ENCODE peak calls at places on chromosomes 1 and 21, in five cellular contexts. R, F, B, W and P are unnamed samples.

GRCh38 chr1:22652881-22653316 is at the start of gene C1QB:
- DNase-seq in R (no peak), F (no peak), B (no peak), W (no peak), P (no peak)

GRCh38 chr1:116415699-116416533 is 42.9 kb downstream of the ATP1A1 start:
- DNase-seq in R (peak; percentile 93), F (peak; percentile 18), B (no peak), W (peak; percentile 86), P (peak; percentile 60)

GRCh38 chr1:172647110-172647564 is 11.8 kb upstream of the FASLG start:
- DNase-seq in R (no peak), F (peak; percentile 26), B (no peak), W (no peak), P (no peak)

GRCh38 chr1:68197459-68197858 is 34.9 kb downstream of the WLS start:
- DNase-seq in R (no peak), F (no peak), B (no peak), W (no peak), P (no peak)

GRCh38 chr1:7550261-7550850 is 220.7 kb upstream of the VAMP3 start:
- DNase-seq in R (no peak), F (no peak), B (no peak), W (no peak), P (no peak)

GRCh38 chr1:55718758-55719671 is 503.9 kb upstream of the USP24 start:
- DNase-seq in R (no peak), F (peak; percentile 100), B (no peak), W (peak; percentile 73), P (no peak)

GRCh38 chr1:95286479-95286878 is 52.5 kb downstream of the RWDD3 start:
- DNase-seq in R (no peak), F (no peak), B (no peak), W (peak; percentile 32), P (no peak)

GRCh38 chr1:2631136-2632050 is 1.4 kb downstream of the MMEL1 start:
- DNase-seq in R (no peak), F (no peak), B (no peak), W (peak; percentile 61), P (no peak)

GRCh38 chr1:208054485-208054884 is 143.6 kb upstream of the CD34 start:
- DNase-seq in R (no peak), F (no peak), B (no peak), W (no peak), P (no peak)

GRCh38 chr1:5311147-5311546 is 656.7 kb downstream of the AJAP1 start:
- DNase-seq in R (no peak), F (no peak), B (no peak), W (no peak), P (no peak)

GRCh38 chr1:236052227-236052993 is 12.5 kb downstream of the NID1 start:
- DNase-seq in R (no peak), F (no peak), B (no peak), W (no peak), P (no peak)

GRCh38 chr1:165907256-165907857 is 79.9 kb downstream of the UCK2 start:
- DNase-seq in R (no peak), F (peak; percentile 80), B (no peak), W (no peak), P (no peak)

GRCh38 chr21:29650561-29651022 is 289.2 kb downstream of the GRIK1 start:
- DNase-seq in R (no peak), F (no peak), B (no peak), W (no peak), P (no peak)

GRCh38 chr21:39103689-39104088 is 79.6 kb downstream of the PSMG1 start:
- DNase-seq in R (no peak), F (peak; percentile 67), B (no peak), W (no peak), P (no peak)

GRCh38 chr1:9865745-9866144 is 42.0 kb upstream of the CLSTN1 start:
- DNase-seq in R (no peak), F (no peak), B (no peak), W (no peak), P (no peak)

GRCh38 chr1:156146006-156146748 is 7.2 kb upstream of the SEMA4A start:
- DNase-seq in R (peak; percentile 67), F (peak; percentile 94), B (peak; percentile 66), W (peak; percentile 86), P (peak; percentile 85)

GRCh38 chr1:16992102-16992501 is 11.7 kb upstream of the MFAP2 start:
- DNase-seq in R (no peak), F (no peak), B (no peak), W (no peak), P (no peak)

GRCh38 chr1:38061883-38062328 is 15.3 kb upstream of the POU3F1 start:
- DNase-seq in R (no peak), F (no peak), B (peak; percentile 57), W (no peak), P (no peak)
- TF ChIP-seq MXI1 in R (no peak), F (no peak), B (no peak), W (no peak), P (no peak)

GRCh38 chr21:35617491-35617890 is 442.8 kb downstream of the SETD4 start:
- DNase-seq in R (no peak), F (no peak), B (no peak), W (no peak), P (no peak)

GRCh38 chr21:35615325-35615724 is 445.0 kb downstream of the SETD4 start:
- DNase-seq in R (no peak), F (no peak), B (no peak), W (no peak), P (no peak)

GRCh38 chr21:35611752-35612151 is 448.6 kb downstream of the SETD4 start:
- DNase-seq in R (no peak), F (peak; percentile 54), B (no peak), W (no peak), P (no peak)

GRCh38 chr21:35616090-35616489 is 444.2 kb downstream of the SETD4 start:
- DNase-seq in R (no peak), F (peak; percentile 70), B (no peak), W (no peak), P (no peak)

GRCh38 chr21:35614412-35614901 is 445.9 kb downstream of the SETD4 start:
- DNase-seq in R (no peak), F (peak; percentile 39), B (no peak), W (no peak), P (no peak)
- TF ChIP-seq MXI1 in R (no peak), F (no peak), B (no peak), W (no peak), P (no peak)

GRCh38 chr1:174160109-174160473 is 771 bp downstream of the RABGAP1L start:
- DNase-seq in R (peak; percentile 58), F (peak; percentile 39), B (no peak), W (peak; percentile 55), P (peak; percentile 49)
- TF ChIP-seq MXI1 in R (no peak), F (peak; percentile 17), B (no peak), W (peak; percentile 60), P (peak; percentile 45)

GRCh38 chr1:181175955-181176354 is 87.5 kb downstream of the IER5 start:
- DNase-seq in R (no peak), F (no peak), B (no peak), W (no peak), P (no peak)

GRCh38 chr1:181174860-181175259 is 86.4 kb downstream of the IER5 start:
- DNase-seq in R (no peak), F (no peak), B (no peak), W (no peak), P (no peak)

GRCh38 chr1:181172082-181172481 is 83.6 kb downstream of the IER5 start:
- DNase-seq in R (no peak), F (no peak), B (no peak), W (no peak), P (no peak)

GRCh38 chr1:181175356-181175755 is 86.9 kb downstream of the IER5 start:
- DNase-seq in R (no peak), F (no peak), B (no peak), W (no peak), P (no peak)

GRCh38 chr1:181173761-181174371 is 85.4 kb downstream of the IER5 start:
- DNase-seq in R (no peak), F (no peak), B (no peak), W (no peak), P (no peak)
- TF ChIP-seq MXI1 in R (no peak), F (no peak), B (no peak), W (no peak), P (no peak)

GRCh38 chr1:20634594-20635084 is 1.4 kb downstream of the PINK1 start:
- DNase-seq in R (peak; percentile 46), F (peak; percentile 25), B (no peak), W (peak; percentile 20), P (peak; percentile 55)
- TF ChIP-seq MXI1 in R (no peak), F (no peak), B (no peak), W (no peak), P (no peak)

DNA sequence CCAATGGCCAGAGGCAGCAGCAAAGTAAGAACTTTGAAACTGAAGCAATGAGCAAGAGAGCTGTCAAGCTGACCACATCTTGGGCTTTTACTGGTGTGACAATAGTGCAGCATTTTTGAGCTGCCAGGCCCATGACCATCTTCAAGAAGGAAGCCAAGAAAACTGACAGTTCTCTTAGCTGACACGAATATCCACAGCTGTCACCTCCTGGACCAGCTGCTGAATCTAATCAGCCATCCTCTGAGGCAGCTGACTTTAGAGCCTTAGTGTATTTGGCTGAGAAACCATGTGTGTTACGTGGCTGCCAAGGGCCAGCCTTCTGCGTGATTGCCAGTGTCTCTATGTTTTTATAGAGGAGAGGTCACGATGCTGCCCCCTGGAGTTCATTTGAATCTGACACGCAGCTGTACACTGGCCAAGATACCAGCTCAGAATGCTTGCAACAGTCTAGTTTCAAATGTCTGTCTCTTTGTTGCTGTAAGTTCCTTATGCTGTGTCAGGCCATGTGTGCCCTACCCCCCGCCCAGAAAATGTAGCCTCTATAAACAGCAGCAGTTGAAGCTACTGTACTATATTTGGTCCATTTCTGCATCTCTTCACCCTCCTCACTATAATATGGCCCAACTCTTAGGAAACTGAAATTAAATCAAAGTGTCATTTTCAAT is 39.7 kb downstream of the PALMD start:
- DNase-seq in R (peak; percentile 36), F (peak; percentile 91), B (peak; percentile 13), W (peak; percentile 53), P (peak; percentile 44)
- TF ChIP-seq MXI1 in R (no peak), F (peak; percentile 54), B (no peak), W (no peak), P (peak; percentile 15)

GRCh38 chr21:46178961-46179360 is 5.3 kb downstream of the SPATC1L start:
- DNase-seq in R (no peak), F (no peak), B (no peak), W (no peak), P (no peak)

GRCh38 chr21:46180778-46181391 is 3.4 kb downstream of the SPATC1L start:
- DNase-seq in R (no peak), F (no peak), B (no peak), W (no peak), P (no peak)

GRCh38 chr21:46181436-46181835 is 2.8 kb downstream of the SPATC1L start:
- DNase-seq in R (no peak), F (no peak), B (no peak), W (no peak), P (no peak)

GRCh38 chr21:46179708-46180078 is 4.6 kb downstream of the SPATC1L start:
- DNase-seq in R (no peak), F (no peak), B (no peak), W (no peak), P (no peak)

GRCh38 chr21:46180079-46180722 is 4.1 kb downstream of the SPATC1L start:
- DNase-seq in R (peak; percentile 69), F (no peak), B (no peak), W (no peak), P (no peak)
- TF ChIP-seq MXI1 in R (no peak), F (no peak), B (no peak), W (no peak), P (no peak)